ENCODE peak calls at places on chromosomes 16 and 17, in six cellular contexts. L, K, I, E, H and A are unnamed samples.

GRCh38 chr17:33562792-33563191 is 269.7 kb upstream of the ASIC2 start:
- DNase-seq in L (peak; percentile 41), K (no peak), I (peak; percentile 49), E (no peak), H (no peak), A (no peak)

GRCh38 chr16:87321336-87322107 is 4.3 kb upstream of the C16orf95 start:
- DNase-seq in L (no peak), K (no peak), I (no peak), E (no peak), H (no peak), A (no peak)

GRCh38 chr16:22190169-22191088 is 15.6 kb upstream of the EEF2K start:
- DNase-seq in L (peak; percentile 99), K (peak; percentile 98), I (peak; percentile 100), E (peak; percentile 100), H (peak; percentile 100), A (peak; percentile 99)

GRCh38 chr17:75308732-75309629 is 19.7 kb upstream of the SLC25A19 start:
- DNase-seq in L (no peak), K (no peak), I (no peak), E (no peak), H (no peak), A (no peak)

GRCh38 chr17:17088104-17088485 is 45.8 kb downstream of the MPRIP start:
- DNase-seq in L (no peak), K (no peak), I (no peak), E (no peak), H (no peak), A (no peak)

GRCh38 chr17:16287563-16288027 is 65.7 kb downstream of the CENPV start:
- DNase-seq in L (no peak), K (peak; percentile 91), I (no peak), E (peak; percentile 61), H (peak; percentile 87), A (peak; percentile 70)

GRCh38 chr17:71423871-71424546 is 696.8 kb upstream of the SOX9 start:
- DNase-seq in L (peak; percentile 5), K (peak; percentile 88), I (no peak), E (peak; percentile 18), H (peak; percentile 76), A (peak; percentile 61)

GRCh38 chr17:77502626-77503292 is 362.0 kb downstream of the SEC14L1 start:
- DNase-seq in L (no peak), K (no peak), I (no peak), E (no peak), H (no peak), A (no peak)

GRCh38 chr17:42313773-42314566 is 25.7 kb downstream of the STAT5A start:
- DNase-seq in L (no peak), K (peak; percentile 14), I (no peak), E (no peak), H (no peak), A (no peak)
- H3K4me1 ChIP-seq in L (peaks cover 23% of the 10 kb centered on the region), K (peaks cover 11% of the 10 kb centered on the region), I (peaks cover 2% of the 10 kb centered on the region), E (peaks cover 12% of the 10 kb centered on the region), H (peaks cover 11% of the 10 kb centered on the region), A (peaks cover 95% of the 10 kb centered on the region)

GRCh38 chr16:8892101-8892575 is 10.0 kb downstream of the LITAFD start:
- DNase-seq in L (no peak), K (no peak), I (no peak), E (no peak), H (no peak), A (no peak)
- H2AFZ ChIP-seq in L (no peak overlapping the region), K (no peak overlapping the region), I (no peak overlapping the region), E (no peak overlapping the region), H (peak overlapping the region; percentile 17), A (no peak overlapping the region)

GRCh38 chr17:66431080-66431795 is 128.8 kb downstream of the PRKCA start:
- DNase-seq in L (no peak), K (peak; percentile 30), I (no peak), E (peak; percentile 19), H (peak; percentile 41), A (no peak)
- H3K4me2 ChIP-seq in L (no peak overlapping the region), K (peak overlapping the region; percentile 82), I (no peak overlapping the region), E (peak overlapping the region; percentile 57), H (peak overlapping the region; percentile 79), A (no peak overlapping the region)

GRCh38 chr17:1727258-1727789 is 2.8 kb downstream of the WDR81 start:
- DNase-seq in L (no peak), K (no peak), I (no peak), E (no peak), H (no peak), A (no peak)
- H3K4me1 ChIP-seq in L (no peaks in the 10 kb centered on the region), K (peaks cover 12% of the 10 kb centered on the region), I (no peaks in the 10 kb centered on the region), E (peaks cover 10% of the 10 kb centered on the region), H (peaks cover 11% of the 10 kb centered on the region), A (peaks cover 32% of the 10 kb centered on the region)